ENCODE peak calls at places on chromosomes 12 and 14, in five cellular contexts. M is lung, V is A549, G is H1, Q is PC-3. P is an unnamed sample. For H3K4me1, the result is how much of the 10 kb centered on the place peaks cover.

GRCh38 chr12:102480401-102480800 is at the start of gene IGF1:
- DNase-seq in M (no peak), V (no peak), G (no peak), Q (no peak), P (no peak)

GRCh38 chr12:76898472-76898871 is 19.7 kb upstream of the CSRP2 start:
- DNase-seq in M (no peak), V (no peak), G (no peak), Q (no peak), P (no peak)

GRCh38 chr14:65131176-65131765 is 29.0 kb upstream of the MAX start:
- DNase-seq in M (no peak), V (no peak), G (no peak), Q (peak), P (no peak)

GRCh38 chr14:35416108-35416750 is 11.7 kb upstream of the NFKBIA start:
- DNase-seq in M (no peak), V (no peak), G (no peak), Q (peak), P (no peak)

GRCh38 chr12:13049816-13050215 is 5.6 kb downstream of the FAM234B start:
- DNase-seq in M (no peak), V (no peak), G (no peak), Q (no peak), P (no peak)

GRCh38 chr14:87434011-87434410 is 559.0 kb downstream of the GALC start:
- DNase-seq in M (no peak), V (no peak), G (no peak), Q (no peak), P (no peak)

GRCh38 chr14:73792476-73792875 is 59.2 kb upstream of the PTGR2 start:
- DNase-seq in M (no peak), V (no peak), G (no peak), Q (no peak), P (no peak)

GRCh38 chr14:105385698-105386365 is 12.5 kb upstream of the TEX22 start:
- DNase-seq in M (no peak), V (no peak), G (no peak), Q (no peak), P (no peak)

GRCh38 chr14:44763356-44763755 is 198.4 kb downstream of the KLHL28 start:
- DNase-seq in M (no peak), V (no peak), G (no peak), Q (no peak), P (no peak)

GRCh38 chr12:3132636-3133409 is 55.6 kb downstream of the TSPAN9 start:
- DNase-seq in M (no peak), V (no peak), G (no peak), Q (no peak), P (no peak)

GRCh38 chr14:104634031-104634760 is 29.6 kb upstream of the TMEM179 start:
- DNase-seq in M (no peak), V (no peak), G (no peak), Q (no peak), P (no peak)

GRCh38 chr14:81172353-81172752 is 48.4 kb downstream of the GTF2A1 start:
- DNase-seq in M (no peak), V (no peak), G (no peak), Q (no peak), P (no peak)

GRCh38 chr12:79407671-79408622 is 282.8 kb downstream of the PAWR start:
- DNase-seq in M (peak), V (peak), G (peak), Q (peak), P (peak)

GRCh38 chr14:72677664-72678063 is 216.2 kb downstream of the DPF3 start:
- DNase-seq in M (no peak), V (no peak), G (no peak), Q (peak), P (no peak)

GRCh38 chr12:104280703-104281458 is 22.7 kb upstream of the EID3 start:
- DNase-seq in M (no peak), V (peak), G (no peak), Q (peak), P (no peak)

GRCh38 chr14:44912041-44912869 is 49.5 kb downstream of the KLHL28 start:
- DNase-seq in M (no peak), V (no peak), G (no peak), Q (no peak), P (no peak)

GRCh38 chr14:34199585-34199984 is 248.7 kb upstream of the EGLN3 start:
- DNase-seq in M (no peak), V (no peak), G (no peak), Q (no peak), P (no peak)

GRCh38 chr12:49910331-49911212 is 6.9 kb upstream of the FAIM2 start:
- DNase-seq in M (no peak), V (no peak), G (no peak), Q (no peak), P (no peak)

GRCh38 chr14:58808828-58809227 is 171.1 kb downstream of the DACT1 start:
- DNase-seq in M (peak), V (no peak), G (no peak), Q (peak), P (no peak)

GRCh38 chr12:2523881-2524561 is 270.7 kb upstream of the FKBP4 start:
- DNase-seq in M (no peak), V (no peak), G (no peak), Q (no peak), P (no peak)

GRCh38 chr12:132459270-132459669 is 30.7 kb upstream of the FBRSL1 start:
- DNase-seq in M (no peak), V (no peak), G (no peak), Q (no peak), P (no peak)

GRCh38 chr12:14913381-14913781 is 25.0 kb downstream of the ERP27 start:
- DNase-seq in M (no peak), V (no peak), G (no peak), Q (peak), P (no peak)

GRCh38 chr14:59356298-59356697 is 108.9 kb downstream of the GPR135 start:
- DNase-seq in M (peak), V (no peak), G (no peak), Q (peak), P (no peak)

GRCh38 chr14:102822311-102822863 is 45.1 kb downstream of the TRAF3 start:
- DNase-seq in M (no peak), V (no peak), G (no peak), Q (peak), P (no peak)

GRCh38 chr12:62763827-62764226 is 171.1 kb downstream of the PPM1H start:
- DNase-seq in M (no peak), V (no peak), G (no peak), Q (no peak), P (no peak)

GRCh38 chr14:59281613-59282012 is 93.1 kb downstream of the DAAM1 start:
- DNase-seq in M (no peak), V (no peak), G (no peak), Q (peak), P (no peak)

GRCh38 chr14:96806836-96807235 is 9.7 kb downstream of the VRK1 start:
- DNase-seq in M (no peak), V (no peak), G (no peak), Q (no peak), P (no peak)

GRCh38 chr14:33908540-33909223 is 42.2 kb downstream of the EGLN3 start:
- DNase-seq in M (no peak), V (no peak), G (no peak), Q (peak), P (no peak)

GRCh38 chr12:53222170-53223005 is 9.6 kb downstream of the RARG start:
- DNase-seq in M (no peak), V (no peak), G (no peak), Q (no peak), P (no peak)

GRCh38 chr14:64766430-64767151 is 62.4 kb downstream of the PLEKHG3 start:
- DNase-seq in M (no peak), V (no peak), G (no peak), Q (peak), P (no peak)

GRCh38 chr12:47458273-47458672 is 247.6 kb downstream of the RPAP3 start:
- DNase-seq in M (no peak), V (peak), G (no peak), Q (peak), P (no peak)

GRCh38 chr14:104746951-104747481 is 5.9 kb upstream of the SIVA1 start:
- DNase-seq in M (no peak), V (no peak), G (no peak), Q (peak), P (no peak)

GRCh38 chr12:45298721-45299120 is 82.8 kb downstream of the ANO6 start:
- DNase-seq in M (no peak), V (no peak), G (no peak), Q (no peak), P (no peak)

GRCh38 chr12:45292486-45293195 is 76.7 kb downstream of the ANO6 start:
- DNase-seq in M (no peak), V (no peak), G (no peak), Q (no peak), P (no peak)

GRCh38 chr12:45291518-45291917 is 75.6 kb downstream of the ANO6 start:
- DNase-seq in M (no peak), V (no peak), G (no peak), Q (no peak), P (no peak)

GRCh38 chr12:45299132-45299692 is 83.3 kb downstream of the ANO6 start:
- DNase-seq in M (no peak), V (no peak), G (no peak), Q (peak), P (no peak)

GRCh38 chr12:45296046-45296586 is 80.2 kb downstream of the ANO6 start:
- DNase-seq in M (no peak), V (no peak), G (no peak), Q (no peak), P (no peak)
- H3K4me1 ChIP-seq in M (under half), V (under half), G (under half), Q (under half), P (under half)

DNA sequence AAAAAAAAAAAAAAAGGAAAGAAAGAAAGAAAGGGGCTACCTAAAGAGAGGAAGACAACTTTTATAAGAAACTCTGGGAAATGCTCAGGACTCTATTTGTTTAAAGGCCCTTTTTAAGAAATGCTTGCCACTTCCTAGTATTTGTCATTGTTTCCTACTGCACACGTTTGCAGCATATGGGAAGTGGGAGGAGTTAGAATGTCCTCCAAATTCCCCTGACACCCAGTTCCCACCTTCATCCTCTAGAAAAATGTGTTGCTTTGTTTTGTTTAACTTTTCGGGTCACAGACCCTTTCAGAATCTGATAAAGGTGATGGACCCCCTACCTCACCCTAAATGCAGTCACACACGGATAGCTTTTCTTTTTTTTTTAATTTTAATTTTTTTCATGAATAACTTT is 40.8 kb downstream of the NINJ2 start:
- DNase-seq in M (no peak), V (no peak), G (no peak), Q (no peak), P (no peak)
- H3K4me1 ChIP-seq in M (under half), V (under half), G (under half), Q (under half), P (under half)

GRCh38 chr12:6199531-6200265 is 502 bp upstream of the CD9 start:
- DNase-seq in M (peak), V (no peak), G (no peak), Q (peak), P (peak)

GRCh38 chr12:6201199-6201608 is 1.0 kb downstream of the CD9 start:
- DNase-seq in M (no peak), V (peak), G (no peak), Q (peak), P (no peak)

GRCh38 chr12:6201775-6202292 is 1.6 kb downstream of the CD9 start:
- DNase-seq in M (no peak), V (no peak), G (no peak), Q (no peak), P (no peak)

GRCh38 chr12:6199211-6199530 is 1.0 kb upstream of the CD9 start:
- DNase-seq in M (no peak), V (no peak), G (no peak), Q (no peak), P (no peak)

GRCh38 chr12:6200266-6201198 is at the start of gene CD9:
- DNase-seq in M (peak), V (peak), G (no peak), Q (peak), P (no peak)
- H3K4me1 ChIP-seq in M (under half), V (under half), G (under half), Q (under half), P (under half)

GRCh38 chr12:11795910-11796459 is 146.5 kb downstream of the ETV6 start:
- DNase-seq in M (no peak), V (no peak), G (no peak), Q (peak), P (peak)

GRCh38 chr12:11794751-11795150 is 145.3 kb downstream of the ETV6 start:
- DNase-seq in M (no peak), V (no peak), G (no peak), Q (no peak), P (no peak)

GRCh38 chr12:11793896-11794295 is 144.4 kb downstream of the ETV6 start:
- DNase-seq in M (no peak), V (no peak), G (no peak), Q (no peak), P (no peak)

GRCh38 chr12:11794311-11794710 is 144.8 kb downstream of the ETV6 start:
- DNase-seq in M (no peak), V (no peak), G (no peak), Q (no peak), P (no peak)

GRCh38 chr12:11795192-11795909 is 145.9 kb downstream of the ETV6 start:
- DNase-seq in M (no peak), V (no peak), G (no peak), Q (no peak), P (no peak)
- H3K4me1 ChIP-seq in M (under half), V (under half), G (under half), Q (under half), P (under half)

GRCh38 chr12:128823216-128823915 is 392 bp downstream of the SLC15A4 start:
- DNase-seq in M (peak), V (peak), G (no peak), Q (peak), P (peak)

GRCh38 chr12:128819293-128820144 is 4.2 kb downstream of the SLC15A4 start:
- DNase-seq in M (no peak), V (no peak), G (no peak), Q (no peak), P (no peak)

GRCh38 chr12:128820253-128820652 is 3.5 kb downstream of the SLC15A4 start:
- DNase-seq in M (no peak), V (no peak), G (no peak), Q (no peak), P (no peak)

GRCh38 chr12:128818065-128819022 is 5.4 kb downstream of the SLC15A4 start:
- DNase-seq in M (no peak), V (no peak), G (no peak), Q (peak), P (no peak)

DNA sequence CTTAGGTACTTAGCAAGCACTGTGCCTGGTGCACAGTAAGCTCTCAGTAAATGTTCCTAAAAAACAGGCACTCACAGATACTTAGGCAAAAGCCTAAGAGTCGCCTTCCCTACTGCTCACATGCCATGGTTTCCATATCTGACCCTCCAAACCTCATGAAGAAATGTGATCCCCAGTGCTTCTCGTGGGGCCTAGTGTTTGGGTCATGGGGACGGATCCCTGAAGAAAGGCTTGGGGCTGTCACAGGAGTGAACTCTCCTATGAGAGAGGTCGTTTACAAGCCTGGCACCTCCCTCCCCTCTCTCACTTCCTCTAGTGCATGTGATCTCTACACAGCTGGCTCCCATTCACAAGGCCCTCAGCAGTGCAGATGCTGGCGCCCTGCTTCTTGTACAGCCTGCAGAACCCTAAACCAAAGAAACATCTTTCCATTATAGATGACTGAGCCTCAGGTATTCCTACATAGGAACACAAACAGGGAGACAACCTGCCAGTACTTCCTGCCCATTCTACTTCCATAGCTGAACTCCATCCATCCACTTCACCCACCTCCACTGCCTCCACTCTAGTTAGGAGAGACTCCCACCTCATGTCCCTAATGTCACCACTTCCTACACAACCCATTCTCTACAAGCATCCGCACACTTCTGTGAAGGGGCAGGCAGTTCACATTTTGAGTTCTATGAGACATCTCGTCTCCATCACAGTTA is 2.9 kb downstream of the SLC15A4 start:
- DNase-seq in M (no peak), V (no peak), G (no peak), Q (no peak), P (no peak)
- H3K4me1 ChIP-seq in M (under half), V (under half), G (under half), Q (under half), P (under half)

GRCh38 chr12:108637631-108638030 is 3.9 kb upstream of the SELPLG start:
- DNase-seq in M (no peak), V (no peak), G (no peak), Q (no peak), P (no peak)
- H3K4me1 ChIP-seq in M (under half), V (under half), G (under half), Q (under half), P (under half)

GRCh38 chr12:630656-631632 is 32.3 kb downstream of the NINJ2 start:
- DNase-seq in M (peak), V (no peak), G (no peak), Q (no peak), P (peak)

GRCh38 chr12:627863-628805 is 35.1 kb downstream of the NINJ2 start:
- DNase-seq in M (no peak), V (no peak), G (no peak), Q (no peak), P (no peak)

GRCh38 chr12:633731-634130 is 29.5 kb downstream of the NINJ2 start:
- DNase-seq in M (no peak), V (no peak), G (no peak), Q (no peak), P (no peak)

GRCh38 chr12:636632-637031 is 26.6 kb downstream of the NINJ2 start:
- DNase-seq in M (no peak), V (no peak), G (no peak), Q (no peak), P (no peak)

DNA sequence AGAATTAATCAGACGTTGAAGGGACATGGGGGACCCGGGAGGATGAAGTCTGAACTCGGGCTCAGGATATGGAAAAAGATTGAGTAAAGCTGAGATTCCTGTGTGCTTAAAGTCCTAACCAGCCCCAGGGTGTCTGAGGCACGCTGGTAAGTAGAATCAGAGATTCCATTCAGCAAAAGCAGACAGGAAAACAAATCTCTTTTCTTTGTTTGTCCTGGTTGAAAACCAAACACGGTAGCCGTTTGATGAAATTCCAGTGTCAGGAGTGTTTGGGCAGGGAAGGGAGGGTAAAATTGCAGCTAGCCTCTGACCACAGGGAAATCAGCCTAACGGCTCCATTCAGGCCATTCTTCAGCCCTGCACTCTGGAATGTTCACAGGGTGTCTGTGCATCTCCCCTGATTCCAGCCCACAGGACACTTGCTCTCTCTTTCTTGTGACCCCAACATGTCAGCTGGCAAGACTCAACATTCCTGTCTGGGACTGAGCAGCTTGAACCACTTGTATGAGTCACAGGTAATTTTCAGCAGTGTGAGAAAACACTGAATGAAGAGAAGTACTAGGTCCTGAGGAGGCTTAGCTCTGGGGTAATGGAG is 31.0 kb downstream of the NINJ2 start:
- DNase-seq in M (peak), V (peak), G (no peak), Q (peak), P (peak)
- H3K4me1 ChIP-seq in M (under half), V (half or more), G (under half), Q (under half), P (under half)

GRCh38 chr12:77932216-77932615 is 101.5 kb downstream of the NAV3 start:
- DNase-seq in M (no peak), V (no peak), G (no peak), Q (no peak), P (no peak)
- H3K4me1 ChIP-seq in M (under half), V (under half), G (under half), Q (under half), P (under half)

DNA sequence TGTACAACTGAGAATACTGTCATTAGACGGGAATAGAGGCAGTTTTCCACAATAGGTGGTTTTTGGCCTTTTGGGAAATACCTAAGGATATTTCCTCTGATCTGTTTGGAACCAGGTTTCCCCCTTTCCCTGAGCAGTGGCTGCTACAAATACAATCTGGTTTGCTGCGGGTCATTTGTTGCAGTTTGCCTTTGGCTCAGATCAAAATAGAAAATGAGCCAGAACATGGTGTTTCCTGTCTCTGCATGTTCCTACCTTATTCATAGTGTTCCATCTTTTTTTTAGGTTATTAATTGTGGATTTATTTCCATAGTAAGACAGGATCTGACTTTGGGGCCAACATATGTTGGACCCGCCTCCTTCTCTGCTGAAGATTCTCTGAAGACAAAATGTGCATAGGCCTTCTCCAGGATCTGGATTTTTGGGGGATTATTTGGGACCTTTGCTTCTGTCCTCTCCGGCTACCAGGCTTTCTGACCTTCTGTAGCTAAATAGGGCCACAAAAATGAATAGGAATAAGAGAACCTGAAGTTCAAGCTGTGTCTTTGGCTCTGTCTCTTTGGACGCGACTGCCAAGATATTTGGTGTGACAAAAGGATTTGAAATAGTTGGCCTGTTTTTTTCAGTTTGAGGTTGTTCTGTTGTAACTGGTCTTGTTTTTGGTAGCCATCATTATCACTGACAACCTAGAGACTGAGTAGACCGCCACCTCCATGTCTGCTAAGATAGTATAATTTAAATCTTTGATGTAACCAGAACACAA is 146.9 kb downstream of the PRKCH start:
- DNase-seq in M (peak), V (no peak), G (no peak), Q (no peak), P (no peak)
- H3K4me1 ChIP-seq in M (under half), V (half or more), G (under half), Q (half or more), P (under half)

P was measured in NT2/D1.